ENCODE peak calls at places on chromosomes 4 and X, in nine cellular contexts. Z is AG04450; G is psoas muscle; S is adrenal gland; X is PC-9; L is GM23338; M is cardiac muscle cell; W is naive thymus-derived CD4-positive, alpha-beta T cell; V is lung. Q is an unnamed sample.

GRCh38 chr4:72311291-72311690 is 257.7 kb downstream of the ADAMTS3 start:
- DNase-seq in Z (no peak), G (no peak), S (no peak), X (peak; percentile 77), L (no peak), M (no peak), W (no peak), V (no peak), Q (no peak)

GRCh38 chrX:78493180-78493579 is 165.8 kb upstream of the CYSLTR1 start:
- DNase-seq in Z (no peak), G (no peak), S (no peak), X (no peak), L (no peak), M (no peak), W (no peak), V (no peak), Q (no peak)

GRCh38 chr4:78923459-78924312 is 15.6 kb downstream of the PAQR3 start:
- DNase-seq in Z (no peak), G (no peak), S (no peak), X (no peak), L (no peak), M (no peak), W (no peak), V (no peak), Q (no peak)

GRCh38 chr4:152106113-152106763 is 345.4 kb upstream of the GATB start:
- DNase-seq in Z (peak; percentile 89), G (peak; percentile 77), S (peak; percentile 96), X (peak; percentile 77), L (peak; percentile 19), M (no peak), W (no peak), V (peak; percentile 66), Q (peak; percentile 94)

GRCh38 chr4:184958839-184959238 is 59.5 kb upstream of the HELT start:
- DNase-seq in Z (no peak), G (no peak), S (peak; percentile 30), X (no peak), L (no peak), M (no peak), W (no peak), V (no peak), Q (peak; percentile 36)

GRCh38 chrX:65601530-65602281 is 65.7 kb upstream of the MSN start:
- DNase-seq in Z (peak; percentile 20), G (peak; percentile 81), S (peak; percentile 85), X (no peak), L (no peak), M (no peak), W (peak; percentile 42), V (peak; percentile 86), Q (peak; percentile 93)

GRCh38 chr4:140126261-140126660 is 27.7 kb downstream of the MAML3 start:
- DNase-seq in Z (no peak), G (no peak), S (no peak), X (no peak), L (peak; percentile 63), M (no peak), W (no peak), V (no peak), Q (no peak)

GRCh38 chr4:6953751-6954380 is 44.2 kb downstream of the TBC1D14 start:
- DNase-seq in Z (peak; percentile 51), G (peak; percentile 87), S (peak; percentile 93), X (no peak), L (peak; percentile 96), M (peak; percentile 73), W (no peak), V (peak; percentile 75), Q (peak; percentile 89)

GRCh38 chr4:20462426-20463175 is 210.9 kb downstream of the SLIT2 start:
- DNase-seq in Z (no peak), G (no peak), S (no peak), X (no peak), L (no peak), M (no peak), W (no peak), V (no peak), Q (no peak)

GRCh38 chr4:139655116-139655515 is 10.5 kb upstream of the MGST2 start:
- DNase-seq in Z (no peak), G (no peak), S (peak; percentile 63), X (peak; percentile 70), L (no peak), M (peak; percentile 41), W (no peak), V (no peak), Q (no peak)

GRCh38 chr4:147547314-147548056 is 66.6 kb downstream of the EDNRA start:
- DNase-seq in Z (no peak), G (no peak), S (no peak), X (no peak), L (no peak), M (no peak), W (no peak), V (no peak), Q (no peak)

GRCh38 chr4:125397226-125397625 is 82.5 kb downstream of the FAT4 start:
- DNase-seq in Z (no peak), G (no peak), S (no peak), X (no peak), L (no peak), M (no peak), W (no peak), V (no peak), Q (no peak)

DNA sequence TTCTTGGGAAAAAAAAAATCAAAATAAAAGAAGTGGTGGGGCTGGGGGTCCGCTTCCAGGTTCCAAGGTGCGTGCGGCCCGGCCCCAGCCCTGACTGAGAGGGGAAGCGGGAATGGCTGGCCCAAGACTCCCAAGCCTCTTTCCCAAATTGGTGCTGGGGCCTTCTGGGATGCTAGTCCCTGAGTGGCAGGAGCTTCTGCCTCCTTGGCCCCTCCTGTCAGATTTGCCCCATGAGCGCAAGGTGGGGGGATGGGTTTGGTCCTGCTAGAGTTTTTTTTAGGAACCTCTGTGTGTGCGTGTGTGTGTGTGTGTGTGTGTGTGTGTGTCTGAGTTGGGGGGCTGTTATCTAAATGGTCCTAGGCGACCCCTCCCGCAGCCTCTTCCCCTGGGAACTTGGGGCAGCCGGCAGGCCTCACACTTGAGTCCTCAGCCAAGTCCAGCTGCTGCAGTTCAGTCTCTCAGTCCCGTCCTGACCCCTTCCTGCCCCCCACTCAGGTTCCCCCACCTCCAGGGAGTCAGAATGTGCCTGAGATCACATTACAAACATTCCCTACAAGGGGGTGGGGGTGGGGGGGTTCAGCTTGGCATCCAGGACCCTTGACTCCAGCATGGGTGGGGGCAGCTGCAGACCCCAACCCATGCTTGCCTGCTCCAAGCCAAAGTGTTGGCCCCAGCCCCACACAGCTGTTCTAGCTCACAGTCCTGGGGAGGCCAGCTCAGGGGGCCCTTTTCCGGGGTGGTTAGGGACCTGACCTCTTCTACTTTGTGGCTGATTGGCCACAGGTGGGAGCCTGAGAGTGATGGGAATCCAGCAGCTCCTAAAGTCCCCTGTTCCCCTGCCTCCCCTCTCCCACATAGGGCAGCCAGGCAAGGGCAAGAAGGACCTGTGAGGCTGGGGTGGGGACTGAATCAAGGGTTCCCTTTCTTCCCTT is 4.0 kb downstream of the EFNB1 start:
- DNase-seq in Z (no peak), G (no peak), S (peak; percentile 36), X (no peak), L (peak; percentile 25), M (no peak), W (no peak), V (no peak), Q (no peak)
- H3K4me3 ChIP-seq in Z (peak overlapping the region; percentile 73), G (peak overlapping the region; percentile 80), S (no peak overlapping the region), X (no peak overlapping the region), L (peak overlapping the region; percentile 20), M (peak overlapping the region; percentile 88), W (no peak overlapping the region), V (peak overlapping the region; percentile 27), Q (no peak overlapping the region)

GRCh38 chrX:104435249-104435648 is 130.8 kb upstream of the IL1RAPL2 start:
- DNase-seq in Z (no peak), G (no peak), S (no peak), X (no peak), L (no peak), M (no peak), W (no peak), V (no peak), Q (no peak)

GRCh38 chrX:104428231-104428630 is 137.8 kb upstream of the IL1RAPL2 start:
- DNase-seq in Z (no peak), G (no peak), S (no peak), X (peak; percentile 56), L (no peak), M (no peak), W (no peak), V (no peak), Q (no peak)

GRCh38 chrX:104427693-104428092 is 138.3 kb upstream of the IL1RAPL2 start:
- DNase-seq in Z (no peak), G (no peak), S (no peak), X (no peak), L (no peak), M (no peak), W (no peak), V (no peak), Q (no peak)

GRCh38 chrX:104432321-104432720 is 133.7 kb upstream of the IL1RAPL2 start:
- DNase-seq in Z (no peak), G (no peak), S (no peak), X (peak; percentile 92), L (no peak), M (no peak), W (no peak), V (no peak), Q (no peak)

DNA sequence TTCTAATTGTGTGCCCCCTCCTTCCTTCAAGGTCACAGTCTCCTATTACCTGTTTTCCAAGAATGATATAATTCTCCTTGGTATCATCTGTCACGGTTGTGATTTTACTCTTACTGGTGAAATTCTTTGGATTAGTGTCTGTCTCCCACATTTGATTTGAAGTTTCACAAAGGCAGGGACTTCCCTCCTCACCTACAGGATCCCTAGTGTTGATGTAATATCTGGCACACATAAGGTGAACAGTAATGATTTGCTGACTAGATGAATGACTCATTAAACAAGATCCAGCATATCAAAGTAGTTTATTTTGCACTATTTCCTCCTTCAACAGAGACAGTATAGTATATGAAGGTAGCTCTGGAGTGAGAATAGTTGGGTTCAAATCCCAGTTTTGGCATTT is 135.3 kb upstream of the IL1RAPL2 start:
- DNase-seq in Z (no peak), G (no peak), S (no peak), X (peak; percentile 85), L (no peak), M (no peak), W (no peak), V (no peak), Q (no peak)
- H3K27ac ChIP-seq in Z (no peak overlapping the region), G (no peak overlapping the region), S (no peak overlapping the region), X (peak overlapping the region; percentile 85), L (no peak overlapping the region), M (no peak overlapping the region), W (no peak overlapping the region), V (no peak overlapping the region), Q (no peak overlapping the region)

GRCh38 chrX:26562156-26562555 is 346.2 kb downstream of the MAGEB5 start:
- DNase-seq in Z (no peak), G (no peak), S (no peak), X (no peak), L (no peak), M (no peak), W (no peak), V (no peak), Q (no peak)
- H3K4me3 ChIP-seq in Z (no peak overlapping the region), G (no peak overlapping the region), S (no peak overlapping the region), X (no peak overlapping the region), L (no peak overlapping the region), M (no peak overlapping the region), W (no peak overlapping the region), V (no peak overlapping the region), Q (no peak overlapping the region)

DNA sequence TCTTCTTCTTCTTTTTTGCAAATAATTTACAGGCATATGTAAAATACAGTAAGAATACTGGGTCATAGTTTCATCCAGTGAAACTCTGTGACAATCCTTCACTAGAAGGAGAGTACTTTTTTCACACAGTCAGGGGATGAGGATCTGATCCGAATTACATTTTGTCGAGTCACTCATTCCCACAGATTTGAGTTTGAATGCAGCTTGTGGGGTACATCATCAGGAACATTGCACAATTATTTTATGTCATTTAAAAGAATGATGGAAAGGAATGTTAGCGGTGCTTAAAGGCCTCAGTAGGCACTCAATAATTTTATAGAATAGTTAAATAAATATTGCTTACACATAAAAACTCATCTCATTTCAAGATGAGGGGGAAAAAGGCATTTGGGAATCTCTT is 88.6 kb downstream of the CHRNA9 start:
- DNase-seq in Z (no peak), G (no peak), S (no peak), X (peak; percentile 63), L (no peak), M (no peak), W (no peak), V (no peak), Q (no peak)
- H3K27ac ChIP-seq in Z (no peak overlapping the region), G (no peak overlapping the region), S (no peak overlapping the region), X (peak overlapping the region; percentile 31), L (no peak overlapping the region), M (no peak overlapping the region), W (no peak overlapping the region), V (no peak overlapping the region), Q (no peak overlapping the region)